ENCODE peak calls at places on chromosomes 5 and 9, in six cellular contexts. One of them, this sample, is unnamed.

GRCh38 chr5:95620870-95621838 is 1.3 kb downstream of the GPR150 start:
- DNase-seq in anterior cingulate cortex: peak
- DNase-seq in activated CD8-positive, alpha-beta memory T cell treated with anti-CD3 and anti-CD28 coated beads for 48 hours: peak
- DNase-seq in iPS-NIHi11: peak
- DNase-seq in activated T-cell treated with anti-CD3 and anti-CD28 coated beads, Interleukin-2, amount 50 U/mL, for 1 hour: peak
- DNase-seq in H9: peak
- DNase-seq in this sample: peak

GRCh38 chr5:122358382-122358990 is 46.4 kb downstream of the SNCAIP start:
- DNase-seq in anterior cingulate cortex: no peak
- DNase-seq in activated CD8-positive, alpha-beta memory T cell treated with anti-CD3 and anti-CD28 coated beads for 48 hours: no peak
- DNase-seq in iPS-NIHi11: no peak
- DNase-seq in activated T-cell treated with anti-CD3 and anti-CD28 coated beads, Interleukin-2, amount 50 U/mL, for 1 hour: no peak
- DNase-seq in H9: no peak
- DNase-seq in this sample: no peak

GRCh38 chr5:373710-374602 is 52.4 kb downstream of the AHRR start:
- DNase-seq in anterior cingulate cortex: no peak
- DNase-seq in activated CD8-positive, alpha-beta memory T cell treated with anti-CD3 and anti-CD28 coated beads for 48 hours: peak
- DNase-seq in iPS-NIHi11: peak
- DNase-seq in activated T-cell treated with anti-CD3 and anti-CD28 coated beads, Interleukin-2, amount 50 U/mL, for 1 hour: peak
- DNase-seq in H9: peak
- DNase-seq in this sample: no peak

GRCh38 chr5:135356522-135357318 is 42.3 kb downstream of the MACROH2A1 start:
- DNase-seq in anterior cingulate cortex: no peak
- DNase-seq in activated CD8-positive, alpha-beta memory T cell treated with anti-CD3 and anti-CD28 coated beads for 48 hours: no peak
- DNase-seq in iPS-NIHi11: no peak
- DNase-seq in activated T-cell treated with anti-CD3 and anti-CD28 coated beads, Interleukin-2, amount 50 U/mL, for 1 hour: no peak
- DNase-seq in H9: no peak
- DNase-seq in this sample: peak

GRCh38 chr9:638152-638551 is 203.3 kb upstream of the DMRT1 start:
- DNase-seq in anterior cingulate cortex: no peak
- DNase-seq in activated CD8-positive, alpha-beta memory T cell treated with anti-CD3 and anti-CD28 coated beads for 48 hours: no peak
- DNase-seq in iPS-NIHi11: no peak
- DNase-seq in activated T-cell treated with anti-CD3 and anti-CD28 coated beads, Interleukin-2, amount 50 U/mL, for 1 hour: no peak
- DNase-seq in H9: no peak
- DNase-seq in this sample: no peak

GRCh38 chr5:125269926-125270325 is 523.5 kb upstream of the ZNF608 start:
- DNase-seq in anterior cingulate cortex: no peak
- DNase-seq in activated CD8-positive, alpha-beta memory T cell treated with anti-CD3 and anti-CD28 coated beads for 48 hours: no peak
- DNase-seq in iPS-NIHi11: no peak
- DNase-seq in activated T-cell treated with anti-CD3 and anti-CD28 coated beads, Interleukin-2, amount 50 U/mL, for 1 hour: no peak
- DNase-seq in H9: no peak
- DNase-seq in this sample: no peak

GRCh38 chr5:124744170-124744911 is 2.1 kb downstream of the ZNF608 start:
- DNase-seq in anterior cingulate cortex: peak
- DNase-seq in activated CD8-positive, alpha-beta memory T cell treated with anti-CD3 and anti-CD28 coated beads for 48 hours: no peak
- DNase-seq in iPS-NIHi11: no peak
- DNase-seq in activated T-cell treated with anti-CD3 and anti-CD28 coated beads, Interleukin-2, amount 50 U/mL, for 1 hour: no peak
- DNase-seq in H9: no peak
- DNase-seq in this sample: peak

GRCh38 chr9:21754741-21755140 is 47.7 kb upstream of the MTAP start:
- DNase-seq in anterior cingulate cortex: no peak
- DNase-seq in activated CD8-positive, alpha-beta memory T cell treated with anti-CD3 and anti-CD28 coated beads for 48 hours: no peak
- DNase-seq in iPS-NIHi11: no peak
- DNase-seq in activated T-cell treated with anti-CD3 and anti-CD28 coated beads, Interleukin-2, amount 50 U/mL, for 1 hour: no peak
- DNase-seq in H9: no peak
- DNase-seq in this sample: no peak

GRCh38 chr5:100777680-100778281 is 125.3 kb downstream of the ST8SIA4 start:
- DNase-seq in anterior cingulate cortex: no peak
- DNase-seq in activated CD8-positive, alpha-beta memory T cell treated with anti-CD3 and anti-CD28 coated beads for 48 hours: no peak
- DNase-seq in iPS-NIHi11: no peak
- DNase-seq in activated T-cell treated with anti-CD3 and anti-CD28 coated beads, Interleukin-2, amount 50 U/mL, for 1 hour: no peak
- DNase-seq in H9: no peak
- DNase-seq in this sample: no peak

GRCh38 chr9:123432331-123433236 is 76.6 kb downstream of the CRB2 start:
- DNase-seq in anterior cingulate cortex: no peak
- DNase-seq in activated CD8-positive, alpha-beta memory T cell treated with anti-CD3 and anti-CD28 coated beads for 48 hours: no peak
- DNase-seq in iPS-NIHi11: no peak
- DNase-seq in activated T-cell treated with anti-CD3 and anti-CD28 coated beads, Interleukin-2, amount 50 U/mL, for 1 hour: no peak
- DNase-seq in H9: no peak
- DNase-seq in this sample: no peak

GRCh38 chr9:36840895-36841536 is 193.1 kb downstream of the PAX5 start:
- DNase-seq in anterior cingulate cortex: no peak
- DNase-seq in activated CD8-positive, alpha-beta memory T cell treated with anti-CD3 and anti-CD28 coated beads for 48 hours: no peak
- DNase-seq in iPS-NIHi11: no peak
- DNase-seq in activated T-cell treated with anti-CD3 and anti-CD28 coated beads, Interleukin-2, amount 50 U/mL, for 1 hour: no peak
- DNase-seq in H9: no peak
- DNase-seq in this sample: no peak

GRCh38 chr9:125889524-125890473 is 142.6 kb downstream of the PBX3 start:
- DNase-seq in anterior cingulate cortex: peak
- DNase-seq in activated CD8-positive, alpha-beta memory T cell treated with anti-CD3 and anti-CD28 coated beads for 48 hours: no peak
- DNase-seq in iPS-NIHi11: peak
- DNase-seq in activated T-cell treated with anti-CD3 and anti-CD28 coated beads, Interleukin-2, amount 50 U/mL, for 1 hour: peak
- DNase-seq in H9: peak
- DNase-seq in this sample: peak

GRCh38 chr5:174714751-174715150 is 9.6 kb upstream of the MSX2 start:
- DNase-seq in anterior cingulate cortex: no peak
- DNase-seq in activated CD8-positive, alpha-beta memory T cell treated with anti-CD3 and anti-CD28 coated beads for 48 hours: no peak
- DNase-seq in iPS-NIHi11: no peak
- DNase-seq in activated T-cell treated with anti-CD3 and anti-CD28 coated beads, Interleukin-2, amount 50 U/mL, for 1 hour: no peak
- DNase-seq in H9: no peak
- DNase-seq in this sample: no peak

GRCh38 chr9:92426501-92426900 is 2.2 kb upstream of the OMD start:
- DNase-seq in anterior cingulate cortex: no peak
- DNase-seq in activated CD8-positive, alpha-beta memory T cell treated with anti-CD3 and anti-CD28 coated beads for 48 hours: no peak
- DNase-seq in iPS-NIHi11: no peak
- DNase-seq in activated T-cell treated with anti-CD3 and anti-CD28 coated beads, Interleukin-2, amount 50 U/mL, for 1 hour: no peak
- DNase-seq in H9: no peak
- DNase-seq in this sample: no peak

GRCh38 chr5:168578506-168579205 is 512 bp downstream of the PANK3 start:
- DNase-seq in anterior cingulate cortex: no peak
- DNase-seq in activated CD8-positive, alpha-beta memory T cell treated with anti-CD3 and anti-CD28 coated beads for 48 hours: no peak
- DNase-seq in iPS-NIHi11: no peak
- DNase-seq in activated T-cell treated with anti-CD3 and anti-CD28 coated beads, Interleukin-2, amount 50 U/mL, for 1 hour: no peak
- DNase-seq in H9: no peak
- DNase-seq in this sample: no peak

GRCh38 chr5:175692996-175693700 is 35.3 kb downstream of the HRH2 start:
- DNase-seq in anterior cingulate cortex: no peak
- DNase-seq in activated CD8-positive, alpha-beta memory T cell treated with anti-CD3 and anti-CD28 coated beads for 48 hours: no peak
- DNase-seq in iPS-NIHi11: no peak
- DNase-seq in activated T-cell treated with anti-CD3 and anti-CD28 coated beads, Interleukin-2, amount 50 U/mL, for 1 hour: no peak
- DNase-seq in H9: no peak
- DNase-seq in this sample: no peak

GRCh38 chr9:7117676-7118561 is 360.1 kb downstream of the KDM4C start:
- DNase-seq in anterior cingulate cortex: no peak
- DNase-seq in activated CD8-positive, alpha-beta memory T cell treated with anti-CD3 and anti-CD28 coated beads for 48 hours: no peak
- DNase-seq in iPS-NIHi11: no peak
- DNase-seq in activated T-cell treated with anti-CD3 and anti-CD28 coated beads, Interleukin-2, amount 50 U/mL, for 1 hour: no peak
- DNase-seq in H9: no peak
- DNase-seq in this sample: no peak

GRCh38 chr5:103461223-103461622 is 101.4 kb downstream of the NUDT12 start:
- DNase-seq in anterior cingulate cortex: no peak
- DNase-seq in activated CD8-positive, alpha-beta memory T cell treated with anti-CD3 and anti-CD28 coated beads for 48 hours: no peak
- DNase-seq in iPS-NIHi11: no peak
- DNase-seq in activated T-cell treated with anti-CD3 and anti-CD28 coated beads, Interleukin-2, amount 50 U/mL, for 1 hour: no peak
- DNase-seq in H9: no peak
- DNase-seq in this sample: no peak

GRCh38 chr5:118029807-118030206 is 958.5 kb downstream of the DTWD2 start:
- DNase-seq in anterior cingulate cortex: no peak
- DNase-seq in activated CD8-positive, alpha-beta memory T cell treated with anti-CD3 and anti-CD28 coated beads for 48 hours: no peak
- DNase-seq in iPS-NIHi11: no peak
- DNase-seq in activated T-cell treated with anti-CD3 and anti-CD28 coated beads, Interleukin-2, amount 50 U/mL, for 1 hour: no peak
- DNase-seq in H9: no peak
- DNase-seq in this sample: no peak

GRCh38 chr9:36517131-36517530 is 55.6 kb upstream of the MELK start:
- DNase-seq in anterior cingulate cortex: no peak
- DNase-seq in activated CD8-positive, alpha-beta memory T cell treated with anti-CD3 and anti-CD28 coated beads for 48 hours: no peak
- DNase-seq in iPS-NIHi11: no peak
- DNase-seq in activated T-cell treated with anti-CD3 and anti-CD28 coated beads, Interleukin-2, amount 50 U/mL, for 1 hour: no peak
- DNase-seq in H9: no peak
- DNase-seq in this sample: no peak

GRCh38 chr9:76394896-76395244 is 644 bp upstream of the RFK start:
- DNase-seq in anterior cingulate cortex: no peak
- DNase-seq in activated CD8-positive, alpha-beta memory T cell treated with anti-CD3 and anti-CD28 coated beads for 48 hours: peak
- DNase-seq in iPS-NIHi11: peak
- DNase-seq in activated T-cell treated with anti-CD3 and anti-CD28 coated beads, Interleukin-2, amount 50 U/mL, for 1 hour: no peak
- DNase-seq in H9: peak
- DNase-seq in this sample: no peak

GRCh38 chr5:56656816-56657740 is 158.3 kb upstream of the MAP3K1 start:
- DNase-seq in anterior cingulate cortex: no peak
- DNase-seq in activated CD8-positive, alpha-beta memory T cell treated with anti-CD3 and anti-CD28 coated beads for 48 hours: no peak
- DNase-seq in iPS-NIHi11: no peak
- DNase-seq in activated T-cell treated with anti-CD3 and anti-CD28 coated beads, Interleukin-2, amount 50 U/mL, for 1 hour: no peak
- DNase-seq in H9: no peak
- DNase-seq in this sample: no peak

GRCh38 chr5:72194846-72195245 is 87.6 kb downstream of the MAP1B start:
- DNase-seq in anterior cingulate cortex: no peak
- DNase-seq in activated CD8-positive, alpha-beta memory T cell treated with anti-CD3 and anti-CD28 coated beads for 48 hours: peak
- DNase-seq in iPS-NIHi11: no peak
- DNase-seq in activated T-cell treated with anti-CD3 and anti-CD28 coated beads, Interleukin-2, amount 50 U/mL, for 1 hour: no peak
- DNase-seq in H9: no peak
- DNase-seq in this sample: no peak

GRCh38 chr9:101388507-101388993 is 3.7 kb upstream of the BAAT start:
- DNase-seq in anterior cingulate cortex: no peak
- DNase-seq in activated CD8-positive, alpha-beta memory T cell treated with anti-CD3 and anti-CD28 coated beads for 48 hours: no peak
- DNase-seq in iPS-NIHi11: no peak
- DNase-seq in activated T-cell treated with anti-CD3 and anti-CD28 coated beads, Interleukin-2, amount 50 U/mL, for 1 hour: no peak
- DNase-seq in H9: no peak
- DNase-seq in this sample: no peak

GRCh38 chr9:95874989-95875304 is 544 bp upstream of the ERCC6L2 start:
- DNase-seq in anterior cingulate cortex: peak
- DNase-seq in activated CD8-positive, alpha-beta memory T cell treated with anti-CD3 and anti-CD28 coated beads for 48 hours: peak
- DNase-seq in iPS-NIHi11: peak
- DNase-seq in activated T-cell treated with anti-CD3 and anti-CD28 coated beads, Interleukin-2, amount 50 U/mL, for 1 hour: peak
- DNase-seq in H9: peak
- DNase-seq in this sample: peak

GRCh38 chr9:5336683-5337082 is 3.0 kb downstream of the RLN1 start:
- DNase-seq in anterior cingulate cortex: no peak
- DNase-seq in activated CD8-positive, alpha-beta memory T cell treated with anti-CD3 and anti-CD28 coated beads for 48 hours: no peak
- DNase-seq in iPS-NIHi11: no peak
- DNase-seq in activated T-cell treated with anti-CD3 and anti-CD28 coated beads, Interleukin-2, amount 50 U/mL, for 1 hour: peak
- DNase-seq in H9: no peak
- DNase-seq in this sample: no peak

This sample was measured in uterus.